ENCODE peak calls at places on chromosomes 2 and 18, in five cellular contexts. Q is progenitor cell of endocrine pancreas, I is IMR-90, F is DMS53, U is nephron progenitor cell. L is an unnamed sample.

GRCh38 chr18:70243131-70243530 is 37.6 kb upstream of the RTTN start:
- DNase-seq in I (no peak), Q (no peak), F (no peak), U (no peak), L (no peak)

GRCh38 chr2:234673961-234674759 is 177.3 kb upstream of the ARL4C start:
- DNase-seq in I (no peak), Q (no peak), U (no peak), F (no peak), L (no peak)

GRCh38 chr18:9017900-9018217 is 84.6 kb upstream of the NDUFV2 start:
- DNase-seq in Q (no peak), F (no peak), I (peak; percentile 81), U (no peak), L (no peak)

GRCh38 chr2:9217838-9218770 is 11.5 kb downstream of the ASAP2 start:
- DNase-seq in F (no peak), I (no peak), U (no peak), Q (no peak), L (no peak)

GRCh38 chr2:109690822-109691541 is 76.8 kb downstream of the SOWAHC start:
- DNase-seq in F (peak; percentile 80), Q (no peak), I (peak; percentile 22), U (no peak), L (no peak)

GRCh38 chr2:179787601-179788000 is 73.8 kb downstream of the ZNF385B start:
- DNase-seq in F (no peak), U (no peak), Q (no peak), I (no peak), L (no peak)

GRCh38 chr2:231418820-231419640 is 23.5 kb downstream of the B3GNT7 start:
- DNase-seq in U (no peak), Q (no peak), F (no peak), I (no peak), L (no peak)

GRCh38 chr2:42840760-42841159 is 48.4 kb upstream of the HAAO start:
- DNase-seq in I (no peak), Q (no peak), U (no peak), F (no peak), L (no peak)

GRCh38 chr2:118498943-118499342 is 348.5 kb downstream of the EN1 start:
- DNase-seq in U (no peak), Q (no peak), I (no peak), F (no peak), L (no peak)

GRCh38 chr2:38190542-38191218 is 114.7 kb upstream of the CYP1B1 start:
- DNase-seq in I (peak; percentile 47), Q (no peak), U (no peak), F (no peak), L (no peak)

GRCh38 chr2:211798868-211799267 is 739.7 kb downstream of the ERBB4 start:
- DNase-seq in Q (no peak), F (no peak), I (no peak), U (no peak), L (no peak)

GRCh38 chr18:74577019-74577418 is 20.7 kb upstream of the ZNF407 start:
- DNase-seq in F (peak; percentile 34), Q (no peak), U (no peak), I (no peak), L (no peak)

GRCh38 chr2:173881886-173882285 is 83.3 kb downstream of the SP3 start:
- DNase-seq in U (no peak), I (peak; percentile 3), Q (no peak), F (peak; percentile 88), L (no peak)